ENCODE peak calls at places on chromosome 22, in eight cellular contexts. E is H54; G is coronary artery; N is GM20000; X is AG09319; B is smooth muscle cell of the brain vasculature; W is IMR-90; M is activated T-helper 9 cell treated with anti-CD3 and anti-CD28 coated beads, Interleukin-2, amount 50 U/mL, for 16 hours. V is an unnamed sample.
A peak's percentile ranks its signal among the peaks of the same experiment; 100 is the strongest.

GRCh38 chr22:44729391-44730012 is 22.9 kb upstream of the ARHGAP8 start:
- DNase-seq in E (no peak), M (no peak), G (no peak), N (no peak), B (peak; percentile 17), W (peak; percentile 71), X (peak; percentile 15), V (no peak)

GRCh38 chr22:46984751-46985506 is 222.5 kb downstream of the TBC1D22A start:
- DNase-seq in M (no peak), N (no peak), E (peak; percentile 67), G (no peak), X (no peak), B (no peak), W (peak; percentile 69), V (peak; percentile 28)

GRCh38 chr22:42262964-42263363 is 7.5 kb downstream of the TCF20 start:
- DNase-seq in B (no peak), E (no peak), X (no peak), G (no peak), M (no peak), N (no peak), W (no peak), V (no peak)

GRCh38 chr22:17086301-17086700 is 1.5 kb downstream of the IL17RA start:
- DNase-seq in M (no peak), B (no peak), G (peak; percentile 70), E (no peak), N (no peak), W (no peak), X (no peak), V (no peak)

GRCh38 chr22:49022816-49023160 is 804.9 kb downstream of the BRD1 start:
- DNase-seq in M (no peak), X (no peak), G (no peak), E (no peak), B (no peak), N (no peak), W (no peak), V (no peak)

GRCh38 chr22:38766076-38766777 is 10.4 kb upstream of the SUN2 start:
- DNase-seq in G (no peak), X (no peak), N (peak; percentile 58), E (peak; percentile 66), B (no peak), W (peak; percentile 64), M (no peak), V (no peak)

GRCh38 chr22:40426671-40427070 is 56.3 kb downstream of the SGSM3 start:
- DNase-seq in M (no peak), E (no peak), N (no peak), B (no peak), G (no peak), X (no peak), W (peak; percentile 88), V (no peak)

GRCh38 chr22:37167176-37167980 is 17.7 kb upstream of the IL2RB start:
- DNase-seq in N (no peak), B (no peak), E (no peak), M (no peak), X (no peak), G (no peak), W (no peak), V (no peak)

GRCh38 chr22:19882446-19883381 is 28.0 kb upstream of the GNB1L start:
- DNase-seq in B (no peak), N (no peak), G (peak; percentile 58), X (no peak), M (no peak), E (no peak), W (no peak), V (no peak)

GRCh38 chr22:36435516-36436415 is 45.7 kb downstream of the TXN2 start:
- DNase-seq in N (peak; percentile 54), X (no peak), B (no peak), W (no peak), G (no peak), M (peak; percentile 35), E (no peak), V (no peak)

GRCh38 chr22:22818861-22819855 is 68.5 kb upstream of the IGLL5 start:
- DNase-seq in M (no peak), W (no peak), E (no peak), B (no peak), G (no peak), N (peak; percentile 62), X (no peak), V (no peak)

GRCh38 chr22:38572065-38572464 is 2.1 kb upstream of the DMC1 start:
- DNase-seq in W (peak; percentile 62), B (no peak), G (no peak), E (no peak), N (peak; percentile 47), M (no peak), X (peak; percentile 19), V (no peak)

GRCh38 chr22:19442166-19442565 is 5.3 kb downstream of the C22orf39 start:
- DNase-seq in N (no peak), E (no peak), B (no peak), M (no peak), G (no peak), W (no peak), X (no peak), V (no peak)

GRCh38 chr22:48248901-48249455 is 1486.5 kb downstream of the TBC1D22A start:
- DNase-seq in M (no peak), B (no peak), E (no peak), G (no peak), X (no peak), W (no peak), N (no peak), V (no peak)

V was measured in non-pigmented ciliary epithelial cell.